ENCODE peak calls at places on chromosomes 13 and 19, in nine cellular contexts. Y is tibial nerve; D is CD4-positive, CD25-positive, alpha-beta regulatory T cell; L is neural progenitor cell; S is hepatocyte; C is epithelial cell of prostate; A is heart right ventricle; I is Peyer's patch; P is CD8-positive, alpha-beta T cell. K is an unnamed sample.

GRCh38 chr19:8445488-8446001 is 770 bp downstream of the HNRNPM start:
- DNase-seq in D (peak; percentile 42), A (peak; percentile 69), I (peak; percentile 73), P (peak; percentile 37), L (peak; percentile 78), C (no peak), S (peak; percentile 70), Y (no peak), K (peak; percentile 10)

GRCh38 chr13:60164490-60164889 is 762 bp upstream of the DIAPH3 start:
- DNase-seq in C (no peak), I (no peak), S (no peak), L (peak; percentile 19), D (no peak), Y (no peak), P (no peak), A (no peak), K (no peak)

GRCh38 chr19:604355-604754 is 14.7 kb downstream of the HCN2 start:
- DNase-seq in L (no peak), C (no peak), I (no peak), D (no peak), P (peak; percentile 32), Y (no peak), A (no peak), S (no peak), K (no peak)

GRCh38 chr13:48138270-48138669 is 43.4 kb upstream of the MED4 start:
- DNase-seq in L (no peak), S (no peak), C (no peak), A (no peak), P (no peak), Y (no peak), D (no peak), I (no peak), K (no peak)

GRCh38 chr13:106350208-106350607 is 185.3 kb downstream of the EFNB2 start:
- DNase-seq in L (no peak), P (no peak), Y (no peak), S (peak; percentile 53), C (no peak), A (no peak), D (no peak), I (no peak), K (no peak)

GRCh38 chr13:36536546-36536945 is 104.3 kb downstream of the CCNA1 start:
- DNase-seq in S (no peak), P (no peak), A (no peak), Y (no peak), I (no peak), D (no peak), L (no peak), C (no peak), K (no peak)

GRCh38 chr19:32363632-32364031 is 18.2 kb downstream of the ZNF507 start:
- DNase-seq in C (no peak), D (no peak), I (no peak), L (no peak), A (no peak), Y (no peak), S (no peak), P (no peak), K (no peak)

GRCh38 chr19:19691683-19692082 is 23.0 kb downstream of the ZNF101 start:
- DNase-seq in Y (no peak), C (no peak), D (no peak), L (no peak), A (no peak), I (no peak), S (no peak), P (no peak), K (no peak)

GRCh38 chr19:18612772-18613588 is at the start of gene TMEM59L:
- DNase-seq in P (peak; percentile 59), A (no peak), S (no peak), Y (no peak), D (no peak), C (no peak), L (peak; percentile 77), I (no peak), K (peak; percentile 73)

GRCh38 chr13:74683411-74683810 is 549.2 kb upstream of the KLF12 start:
- DNase-seq in I (no peak), C (no peak), S (no peak), P (no peak), Y (no peak), A (no peak), L (no peak), D (no peak), K (no peak)

GRCh38 chr19:7211191-7211988 is 82.8 kb downstream of the INSR start:
- DNase-seq in D (no peak), L (no peak), C (no peak), A (peak; percentile 69), I (no peak), P (no peak), Y (no peak), S (peak; percentile 54), K (no peak)

GRCh38 chr13:33751151-33751550 is 66.8 kb upstream of the RFC3 start:
- DNase-seq in A (no peak), I (no peak), C (no peak), D (no peak), P (no peak), Y (no peak), S (no peak), L (no peak), K (no peak)

GRCh38 chr19:32599736-32600157 is 18.8 kb downstream of the PDCD5 start:
- DNase-seq in P (peak; percentile 57), D (peak; percentile 78), L (peak; percentile 77), A (peak; percentile 18), Y (no peak), C (peak; percentile 5), S (peak; percentile 71), I (no peak), K (no peak)

GRCh38 chr19:7973883-7974282 is 30.4 kb upstream of the TIMM44 start:
- DNase-seq in A (peak; percentile 66), Y (no peak), P (no peak), D (no peak), I (no peak), L (no peak), C (no peak), S (no peak), K (peak; percentile 6)

GRCh38 chr19:28511655-28512054 is 701.3 kb downstream of the UQCRFS1 start:
- DNase-seq in Y (no peak), I (no peak), S (no peak), L (no peak), D (no peak), C (no peak), A (no peak), P (no peak), K (no peak)

GRCh38 chr13:48804836-48805601 is 151.3 kb downstream of the CYSLTR2 start:
- DNase-seq in Y (no peak), P (no peak), C (no peak), A (no peak), S (no peak), I (no peak), L (no peak), D (peak; percentile 80), K (no peak)

GRCh38 chr13:40682449-40683240 is 16.2 kb upstream of the FOXO1 start:
- DNase-seq in A (no peak), C (no peak), Y (no peak), D (peak; percentile 47), P (no peak), I (no peak), S (peak; percentile 64), L (peak; percentile 73), K (no peak)
- H3K27ac ChIP-seq in A (no peak overlapping the region), C (no peak overlapping the region), Y (no peak overlapping the region), D (no peak overlapping the region), P (no peak overlapping the region), I (no peak overlapping the region), S (no peak overlapping the region), L (no peak overlapping the region), K (no peak overlapping the region)

GRCh38 chr19:52690395-52691214 is 44.2 kb downstream of the ZNF611 start:
- DNase-seq in S (peak; percentile 96), A (peak; percentile 95), L (peak; percentile 95), D (peak; percentile 92), P (peak; percentile 91), C (peak; percentile 68), I (peak; percentile 88), Y (peak; percentile 90), K (peak; percentile 84)

GRCh38 chr19:52689804-52690394 is 44.9 kb downstream of the ZNF611 start:
- DNase-seq in L (peak; percentile 44), D (no peak), I (peak; percentile 61), A (peak; percentile 40), Y (peak; percentile 14), C (no peak), S (peak; percentile 40), P (peak; percentile 33), K (peak; percentile 32)

GRCh38 chr19:52691215-52691610 is 43.6 kb downstream of the ZNF611 start:
- DNase-seq in A (peak; percentile 7), D (no peak), P (no peak), L (peak; percentile 13), Y (no peak), I (no peak), C (no peak), S (no peak), K (no peak)

GRCh38 chr19:52692431-52693008 is 42.3 kb downstream of the ZNF611 start:
- DNase-seq in A (no peak), C (no peak), P (no peak), D (no peak), Y (no peak), I (no peak), L (no peak), S (no peak), K (no peak)

GRCh38 chr19:52691737-52692136 is 43.1 kb downstream of the ZNF611 start:
- DNase-seq in S (no peak), D (no peak), P (no peak), L (no peak), A (no peak), C (no peak), Y (no peak), I (no peak), K (no peak)
- H3K27ac ChIP-seq in S (no peak overlapping the region), D (no peak overlapping the region), P (no peak overlapping the region), L (no peak overlapping the region), A (peak overlapping the region; percentile 91), C (peak overlapping the region; percentile 96), Y (no peak overlapping the region), I (no peak overlapping the region), K (no peak overlapping the region)

GRCh38 chr13:84098273-84098672 is 216.0 kb upstream of the SLITRK1 start:
- DNase-seq in I (no peak), S (no peak), A (no peak), C (no peak), Y (no peak), L (no peak), D (no peak), P (no peak), K (no peak)
- H3K27ac ChIP-seq in I (no peak overlapping the region), S (no peak overlapping the region), A (no peak overlapping the region), C (no peak overlapping the region), Y (no peak overlapping the region), L (no peak overlapping the region), D (no peak overlapping the region), P (no peak overlapping the region), K (no peak overlapping the region)

GRCh38 chr19:46295401-46296308 is 1.2 kb upstream of the HIF3A start:
- DNase-seq in S (no peak), L (no peak), C (no peak), Y (no peak), I (no peak), D (no peak), A (no peak), P (no peak), K (no peak)
- H3K27ac ChIP-seq in S (peak overlapping the region; percentile 99), L (no peak overlapping the region), C (no peak overlapping the region), Y (no peak overlapping the region), I (no peak overlapping the region), D (no peak overlapping the region), A (no peak overlapping the region), P (no peak overlapping the region), K (no peak overlapping the region)

DNA sequence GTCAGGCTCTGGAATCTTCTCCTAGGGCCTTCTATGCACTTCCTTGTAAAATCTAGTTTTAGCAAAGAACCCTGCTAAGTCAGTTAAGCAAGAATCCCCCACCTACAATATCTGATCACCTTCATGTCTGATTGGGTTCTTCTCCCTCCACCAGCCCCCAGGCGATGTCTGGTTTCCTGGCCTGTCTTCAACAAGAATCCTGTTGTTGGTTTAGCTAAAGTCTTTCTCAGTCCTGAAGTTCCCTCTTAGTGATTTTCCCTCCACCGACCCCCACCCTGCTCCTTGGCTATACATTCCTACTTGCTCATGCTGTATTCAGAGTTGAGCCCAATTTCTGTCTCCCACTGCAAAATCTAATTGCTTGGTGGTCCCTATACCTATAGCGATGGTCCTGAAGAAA is 35.2 kb upstream of the SLC46A3 start:
- DNase-seq in C (no peak), S (no peak), Y (no peak), L (no peak), A (no peak), I (no peak), P (no peak), D (no peak), K (no peak)
- H3K27ac ChIP-seq in C (peak overlapping the region; percentile 19), S (peak overlapping the region; percentile 56), Y (no peak overlapping the region), L (no peak overlapping the region), A (peak overlapping the region; percentile 74), I (no peak overlapping the region), P (no peak overlapping the region), D (no peak overlapping the region), K (peak overlapping the region; percentile 11)